ENCODE peak calls at places on chromosomes 12 and 14, in six cellular contexts. P, Y, D, J, N and E are unnamed samples.

GRCh38 chr14:67268456-67269115 is 27.4 kb downstream of the PALS1 start:
- DNase-seq in N (no peak), Y (peak), P (peak), D (peak), J (no peak), E (no peak)

GRCh38 chr14:80491131-80491530 is 279.8 kb upstream of the DIO2 start:
- DNase-seq in P (peak), J (peak), N (no peak), Y (no peak), D (peak), E (peak)

GRCh38 chr12:20455001-20455706 is 86.8 kb downstream of the PDE3A start:
- DNase-seq in J (no peak), Y (no peak), D (no peak), P (peak), N (no peak), E (no peak)

GRCh38 chr14:33612184-33612479 is 338.7 kb downstream of the EGLN3 start:
- DNase-seq in Y (peak), J (no peak), P (no peak), D (no peak), N (no peak), E (no peak)

GRCh38 chr12:28129031-28129430 is 61.2 kb upstream of the CCDC91 start:
- DNase-seq in P (no peak), N (no peak), D (no peak), Y (no peak), J (no peak), E (no peak)

GRCh38 chr12:22598763-22599161 is 26.2 kb upstream of the ETNK1 start:
- DNase-seq in P (no peak), N (no peak), Y (no peak), D (no peak), J (no peak), E (no peak)

GRCh38 chr14:23145794-23146422 is 26.9 kb upstream of the CEBPE start:
- DNase-seq in Y (no peak), D (no peak), J (no peak), N (no peak), P (peak), E (no peak)

GRCh38 chr12:46268349-46268616 is 560 bp downstream of the SLC38A1 start:
- DNase-seq in D (peak), Y (no peak), N (peak), J (peak), P (peak), E (no peak)

GRCh38 chr12:49974231-49974675 is 1.5 kb downstream of the AQP6 start:
- DNase-seq in Y (peak), D (peak), J (peak), N (no peak), P (peak), E (peak)

GRCh38 chr14:61568572-61569011 is 126.7 kb upstream of the HIF1A start:
- DNase-seq in N (peak), Y (peak), P (no peak), D (no peak), J (no peak), E (no peak)

GRCh38 chr12:4628406-4628805 is 20.4 kb downstream of the AKAP3 start:
- DNase-seq in N (no peak), D (no peak), J (no peak), Y (no peak), P (no peak), E (no peak)

GRCh38 chr12:77152623-77153193 is 87.3 kb upstream of the E2F7 start:
- DNase-seq in N (no peak), P (peak), J (peak), Y (peak), D (peak), E (peak)

GRCh38 chr12:47247418-47247817 is 167.7 kb upstream of the AMIGO2 start:
- DNase-seq in D (no peak), Y (no peak), J (no peak), N (no peak), P (no peak), E (no peak)

GRCh38 chr12:84497819-84498218 is 414.8 kb downstream of the SLC6A15 start:
- DNase-seq in D (no peak), P (peak), Y (peak), J (peak), N (no peak), E (peak)

GRCh38 chr12:13337786-13338185 is 141.3 kb downstream of the EMP1 start:
- DNase-seq in N (no peak), J (no peak), Y (no peak), D (no peak), P (no peak), E (no peak)

GRCh38 chr14:64838656-64839055 is 41.1 kb downstream of the SPTB start:
- DNase-seq in N (no peak), P (no peak), J (no peak), D (no peak), Y (no peak), E (no peak)

GRCh38 chr14:51401756-51402155 is 161.7 kb downstream of the TMX1 start:
- DNase-seq in D (no peak), P (peak), N (no peak), Y (no peak), J (peak), E (no peak)

GRCh38 chr14:21913759-21914158 is 240.1 kb upstream of the OR4E1 start:
- DNase-seq in J (peak), N (peak), D (peak), P (peak), Y (peak), E (peak)

GRCh38 chr14:87630808-87631207 is 362.2 kb downstream of the GALC start:
- DNase-seq in Y (no peak), D (no peak), J (no peak), P (no peak), N (no peak), E (no peak)

GRCh38 chr12:80714055-80714454 is 2.7 kb upstream of the MYF5 start:
- DNase-seq in Y (peak), J (peak), P (peak), D (peak), N (no peak), E (no peak)

GRCh38 chr12:68240975-68241374 is 12.4 kb downstream of the IL22 start:
- DNase-seq in J (peak), P (peak), D (peak), N (peak), Y (no peak), E (no peak)

GRCh38 chr12:88756153-88756552 is 175.9 kb upstream of the KITLG start:
- DNase-seq in N (no peak), P (no peak), D (no peak), Y (no peak), J (no peak), E (no peak)

GRCh38 chr14:21467620-21468019 is 9.1 kb downstream of the RAB2B start:
- DNase-seq in D (peak), J (peak), Y (no peak), N (no peak), P (peak), E (peak)

GRCh38 chr12:2364566-2365165 is 311.9 kb downstream of the CACNA1C start:
- DNase-seq in N (no peak), Y (peak), D (no peak), P (no peak), J (no peak), E (no peak)

GRCh38 chr12:30878034-30878433 is 48.5 kb upstream of the TSPAN11 start:
- DNase-seq in J (no peak), Y (no peak), P (no peak), N (no peak), D (no peak), E (no peak)

GRCh38 chr12:59005195-59005961 is 85.1 kb upstream of the LRIG3 start:
- DNase-seq in N (no peak), P (peak), D (peak), J (peak), Y (no peak), E (no peak)

GRCh38 chr12:48750769-48751356 is 34.4 kb upstream of the CCNT1 start:
- DNase-seq in D (peak), Y (no peak), J (no peak), N (no peak), P (peak), E (no peak)

GRCh38 chr14:104132981-104133380 is 5.4 kb upstream of the KIF26A start:
- DNase-seq in J (no peak), Y (peak), D (no peak), N (no peak), P (no peak), E (no peak)

GRCh38 chr14:104135904-104136471 is 2.4 kb upstream of the KIF26A start:
- DNase-seq in J (no peak), N (no peak), Y (peak), P (no peak), D (no peak), E (no peak)

GRCh38 chr14:104135121-104135903 is 3.1 kb upstream of the KIF26A start:
- DNase-seq in D (no peak), P (peak), N (no peak), Y (peak), J (no peak), E (no peak)

GRCh38 chr14:104133496-104133895 is 4.9 kb upstream of the KIF26A start:
- DNase-seq in P (no peak), Y (no peak), J (no peak), D (no peak), N (no peak), E (no peak)

DNA sequence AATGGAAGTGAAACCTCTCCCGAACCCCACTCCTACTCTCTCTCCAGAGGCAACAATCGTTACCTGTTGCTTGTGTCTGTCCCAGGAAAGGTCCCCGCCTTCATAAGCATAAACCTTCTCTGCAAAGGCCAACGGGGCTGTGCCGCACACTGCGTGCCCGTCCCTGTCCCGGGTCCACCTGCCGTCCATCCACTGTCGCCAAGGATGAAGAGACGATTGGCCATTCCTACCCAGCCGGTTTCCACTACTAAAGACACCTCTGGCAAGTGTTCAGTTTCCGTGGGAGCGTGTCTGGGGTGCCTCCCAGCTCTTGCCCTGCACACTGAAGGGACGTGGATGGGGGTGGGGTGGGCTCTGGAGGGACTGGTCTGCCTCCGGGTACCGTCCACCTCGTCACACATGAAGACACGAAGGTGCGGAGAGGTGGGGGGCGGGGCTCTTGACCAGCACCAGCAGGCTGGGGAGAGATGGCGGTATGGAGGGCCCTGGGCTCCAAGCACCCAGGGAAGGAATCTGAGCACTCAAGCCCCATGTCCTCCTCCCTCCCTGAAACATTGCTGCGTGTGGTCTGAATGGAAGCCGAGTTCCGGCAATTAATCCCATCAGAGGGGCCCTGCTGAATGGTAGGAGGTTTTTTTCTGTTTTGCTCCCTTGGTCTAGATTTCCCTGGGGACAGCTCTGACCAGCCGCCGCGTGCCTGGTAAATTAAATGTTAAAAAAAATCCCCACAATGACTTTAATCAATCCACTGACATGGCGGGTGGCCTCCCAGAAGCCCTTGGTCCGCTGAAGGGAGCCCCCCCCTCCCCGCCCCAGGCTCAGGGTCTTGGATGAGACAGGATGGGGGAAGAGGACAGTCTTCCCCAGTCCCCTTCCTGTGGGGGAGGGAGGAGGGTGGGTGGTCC is 4.1 kb upstream of the KIF26A start:
- DNase-seq in D (no peak), P (no peak), Y (peak), N (no peak), J (no peak), E (no peak)
- H3K4me3 ChIP-seq in D (no peak), P (no peak), Y (no peak), N (no peak), J (no peak), E (no peak)

GRCh38 chr12:82688035-82688501 is 1.4 kb downstream of the TMTC2 start:
- DNase-seq in P (peak), N (no peak), Y (peak), J (peak), D (no peak), E (no peak)
- TF ChIP-seq CTCF in P (peak), N (peak), Y (peak), J (no peak), D (no peak), E (peak)

GRCh38 chr12:132907216-132907615 is 19.8 kb upstream of the CHFR start:
- DNase-seq in D (no peak), N (no peak), J (no peak), P (no peak), Y (no peak), E (no peak)
- H3K4me3 ChIP-seq in D (no peak), N (no peak), J (no peak), P (no peak), Y (no peak), E (no peak)

GRCh38 chr14:76868453-76869170 is 42.4 kb downstream of the LRRC74A start:
- DNase-seq in Y (no peak), N (no peak), P (no peak), D (no peak), J (no peak), E (no peak)
- TF ChIP-seq CTCF in Y (no peak), N (no peak), P (no peak), D (no peak), J (no peak), E (no peak)

GRCh38 chr14:69081271-69081670 is 71.6 kb downstream of the DCAF5 start:
- DNase-seq in J (no peak), N (no peak), Y (no peak), D (no peak), P (no peak), E (no peak)
- H3K4me3 ChIP-seq in J (no peak), N (no peak), Y (no peak), D (no peak), P (no peak), E (no peak)

DNA sequence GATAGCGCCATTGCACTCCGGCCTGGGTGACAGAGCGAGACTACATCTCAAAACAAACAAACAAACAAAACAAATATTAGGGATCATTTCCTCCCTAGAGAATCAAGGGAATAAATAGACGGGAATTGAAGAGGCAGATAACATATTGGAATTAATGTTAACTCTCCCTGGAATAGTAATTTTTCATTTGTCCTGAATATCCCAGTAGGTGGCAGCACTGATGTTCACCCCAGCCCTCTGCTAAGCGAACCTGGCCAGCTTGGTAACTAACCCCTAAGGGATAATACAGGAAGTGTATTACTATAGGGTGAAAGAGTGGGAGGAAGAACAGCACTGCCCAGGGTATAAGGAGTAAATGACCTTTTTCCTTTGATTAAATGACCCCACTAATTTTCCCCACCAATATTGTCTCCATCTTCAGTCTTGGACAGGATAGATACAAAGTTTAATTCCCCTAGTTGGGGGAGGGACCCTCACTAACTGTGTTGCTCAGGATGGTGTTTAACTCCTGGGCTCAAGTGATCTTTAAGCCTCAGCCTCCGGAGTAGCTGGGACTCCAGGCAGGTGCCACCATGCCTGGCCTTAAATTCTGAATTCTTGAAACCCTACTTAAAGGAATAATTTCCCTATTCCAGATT is 40.5 kb downstream of the SLC2A14 start:
- DNase-seq in D (peak), J (peak), P (peak), N (peak), Y (peak), E (peak)
- TF ChIP-seq CTCF in D (peak), J (peak), P (peak), N (peak), Y (peak), E (peak)